ENCODE peak calls at places on chromosomes 4 and X, in nine cellular contexts. M, P, S, F, E, B, O, J and X are unnamed samples.

GRCh38 chr4:185810746-185811508 is 1.1 kb downstream of the SORBS2 start:
- DNase-seq in M (no peak), P (no peak), S (no peak), F (no peak), E (no peak), B (no peak), O (no peak), J (no peak), X (no peak)

GRCh38 chr4:168978001-168978700 is 31.9 kb downstream of the CBR4 start:
- DNase-seq in M (no peak), P (no peak), S (no peak), F (no peak), E (peak; percentile 81), B (no peak), O (no peak), J (no peak), X (no peak)

GRCh38 chr4:103032575-103032974 is 13.1 kb upstream of the SLC9B1 start:
- DNase-seq in M (no peak), P (peak; percentile 21), S (no peak), F (no peak), E (peak; percentile 37), B (no peak), O (no peak), J (no peak), X (no peak)

GRCh38 chr4:184529283-184529682 is 54.9 kb upstream of the IRF2 start:
- DNase-seq in M (no peak), P (no peak), S (no peak), F (no peak), E (peak; percentile 31), B (no peak), O (no peak), J (no peak), X (no peak)

GRCh38 chrX:11704725-11705495 is 39.2 kb upstream of the ARHGAP6 start:
- DNase-seq in M (no peak), P (no peak), S (no peak), F (no peak), E (peak; percentile 48), B (no peak), O (no peak), J (no peak), X (no peak)

GRCh38 chr4:185117300-185117934 is 25.6 kb upstream of the SLC25A4 start:
- DNase-seq in M (no peak), P (no peak), S (no peak), F (no peak), E (no peak), B (no peak), O (no peak), J (no peak), X (no peak)

GRCh38 chr4:168719725-168720124 is 222.9 kb downstream of the PALLD start:
- DNase-seq in M (no peak), P (no peak), S (no peak), F (no peak), E (no peak), B (no peak), O (no peak), J (no peak), X (no peak)

GRCh38 chrX:1582686-1583437 is 8.5 kb upstream of the AKAP17A start:
- DNase-seq in M (peak; percentile 14), P (peak; percentile 47), S (no peak), F (no peak), E (peak; percentile 70), B (peak; percentile 26), O (no peak), J (peak; percentile 41), X (no peak)